ENCODE peak calls at places on chromosomes 12 and 14, in seven cellular contexts. V is IMR-90; E is aorta; G is thoracic aorta; J is CD4-positive, alpha-beta memory T cell; B is GM23248; A is neuronal stem cell. H is an unnamed sample. For H3K4me1, the result is how much of the 10 kb centered on the place peaks cover.

GRCh38 chr14:23608454-23608853 is 27.7 kb upstream of the DHRS2 start:
- DNase-seq in J (no peak), G (no peak), V (no peak), A (no peak), B (no peak), E (no peak), H (no peak)

GRCh38 chr12:48978741-48979601 is 849 bp downstream of the WNT1 start:
- DNase-seq in G (no peak), B (no peak), J (no peak), V (no peak), E (peak), A (no peak), H (no peak)

GRCh38 chr12:14810953-14811483 is 3.0 kb downstream of the SMCO3 start:
- DNase-seq in E (no peak), B (peak), V (peak), J (no peak), A (no peak), G (no peak), H (no peak)

GRCh38 chr14:70315942-70316341 is 43.5 kb downstream of the COX16 start:
- DNase-seq in V (no peak), J (no peak), E (no peak), A (no peak), G (no peak), B (peak), H (no peak)

GRCh38 chr14:60151715-60152114 is 13.5 kb downstream of the DHRS7 start:
- DNase-seq in E (peak), B (peak), A (no peak), G (peak), J (peak), V (peak), H (peak)

GRCh38 chr12:10136637-10137205 is 6.7 kb upstream of the CLEC7A start:
- DNase-seq in V (no peak), E (no peak), B (peak), J (no peak), A (no peak), G (no peak), H (no peak)

GRCh38 chr14:50397461-50398196 is 948 bp upstream of the CDKL1 start:
- DNase-seq in V (no peak), J (no peak), B (peak), E (no peak), A (no peak), G (no peak), H (no peak)

GRCh38 chr14:68013326-68013725 is 193.7 kb downstream of the RAD51B start:
- DNase-seq in B (no peak), E (no peak), A (no peak), V (no peak), J (no peak), G (no peak), H (no peak)

GRCh38 chr14:24978862-24979724 is 70.9 kb downstream of the STXBP6 start:
- DNase-seq in B (no peak), V (peak), E (no peak), G (no peak), J (no peak), A (no peak), H (no peak)

GRCh38 chr14:64878775-64879634 is 702 bp downstream of the SPTB start:
- DNase-seq in A (peak), B (peak), V (no peak), G (no peak), J (no peak), E (peak), H (peak)

GRCh38 chr12:113268136-113268535 is 46.9 kb downstream of the TPCN1 start:
- DNase-seq in J (no peak), V (no peak), B (no peak), A (no peak), G (no peak), E (peak), H (no peak)

GRCh38 chr14:94388027-94388895 is at the start of gene SERPINA1:
- DNase-seq in J (no peak), E (no peak), B (peak), A (no peak), V (peak), G (no peak), H (no peak)

GRCh38 chr12:46455648-46456352 is 83.2 kb upstream of the SLC38A2 start:
- DNase-seq in J (no peak), V (no peak), E (no peak), A (no peak), B (no peak), G (no peak), H (no peak)

GRCh38 chr14:72457641-72458040 is 436.3 kb downstream of the DPF3 start:
- DNase-seq in J (no peak), V (peak), A (no peak), E (no peak), B (peak), G (no peak), H (no peak)

GRCh38 chr14:22428681-22429315 is 160.2 kb downstream of the DAD1 start:
- DNase-seq in G (no peak), B (peak), V (peak), J (no peak), E (no peak), A (no peak), H (no peak)

GRCh38 chr12:93279849-93280412 is 97.8 kb upstream of the NUDT4 start:
- DNase-seq in G (no peak), B (no peak), A (no peak), E (no peak), V (peak), J (no peak), H (no peak)

GRCh38 chr12:96687719-96688118 is 198.3 kb downstream of the CFAP54 start:
- DNase-seq in J (no peak), V (no peak), G (no peak), B (no peak), A (no peak), E (no peak), H (no peak)

GRCh38 chr12:3206536-3207072 is 129.4 kb downstream of the TSPAN9 start:
- DNase-seq in J (no peak), B (no peak), V (no peak), E (no peak), G (no peak), A (no peak), H (no peak)

GRCh38 chr12:13027032-13027431 is 17.1 kb upstream of the FAM234B start:
- DNase-seq in E (no peak), V (no peak), A (no peak), B (no peak), G (no peak), J (no peak), H (no peak)

GRCh38 chr14:102805454-102805891 is 28.2 kb downstream of the TRAF3 start:
- DNase-seq in A (no peak), V (peak), G (no peak), B (peak), E (no peak), J (peak), H (peak)
- H3K4me3 ChIP-seq in A (no peak), V (no peak), G (no peak), B (no peak), E (no peak), J (peak), H (peak)

GRCh38 chr14:104968541-104969401 is 9.4 kb downstream of the AHNAK2 start:
- DNase-seq in J (no peak), E (no peak), B (peak), V (no peak), G (no peak), A (no peak), H (no peak)

GRCh38 chr14:104966261-104967143 is 11.7 kb downstream of the AHNAK2 start:
- DNase-seq in B (no peak), V (no peak), J (no peak), E (no peak), G (no peak), A (no peak), H (no peak)

GRCh38 chr14:104967144-104967413 is 11.1 kb downstream of the AHNAK2 start:
- DNase-seq in J (no peak), B (no peak), V (no peak), E (no peak), G (no peak), A (no peak), H (no peak)

GRCh38 chr14:104967414-104968152 is 10.6 kb downstream of the AHNAK2 start:
- DNase-seq in J (no peak), E (peak), G (no peak), V (no peak), A (no peak), B (peak), H (no peak)

GRCh38 chr14:104968153-104968527 is 10.0 kb downstream of the AHNAK2 start:
- DNase-seq in B (peak), J (no peak), V (peak), E (peak), A (no peak), G (no peak), H (no peak)
- H3K4me1 ChIP-seq in B (under half), J (under half), V (under half), E (under half), A (under half), G (half or more), H (under half)

GRCh38 chr12:100393202-100393601 is 36.3 kb downstream of the SLC17A8 start:
- DNase-seq in G (no peak), E (no peak), A (no peak), J (no peak), V (no peak), B (no peak), H (no peak)

GRCh38 chr12:100395811-100396210 is 38.9 kb downstream of the SLC17A8 start:
- DNase-seq in A (no peak), G (no peak), V (no peak), B (no peak), J (no peak), E (no peak), H (no peak)

GRCh38 chr12:100388382-100388781 is 31.5 kb downstream of the SLC17A8 start:
- DNase-seq in A (no peak), V (no peak), G (no peak), B (no peak), J (no peak), E (no peak), H (no peak)

GRCh38 chr12:100391856-100392255 is 35.0 kb downstream of the SLC17A8 start:
- DNase-seq in B (peak), J (no peak), G (no peak), E (no peak), V (no peak), A (no peak), H (no peak)
- H3K4me3 ChIP-seq in B (no peak), J (no peak), G (no peak), E (no peak), V (no peak), A (no peak), H (no peak)

DNA sequence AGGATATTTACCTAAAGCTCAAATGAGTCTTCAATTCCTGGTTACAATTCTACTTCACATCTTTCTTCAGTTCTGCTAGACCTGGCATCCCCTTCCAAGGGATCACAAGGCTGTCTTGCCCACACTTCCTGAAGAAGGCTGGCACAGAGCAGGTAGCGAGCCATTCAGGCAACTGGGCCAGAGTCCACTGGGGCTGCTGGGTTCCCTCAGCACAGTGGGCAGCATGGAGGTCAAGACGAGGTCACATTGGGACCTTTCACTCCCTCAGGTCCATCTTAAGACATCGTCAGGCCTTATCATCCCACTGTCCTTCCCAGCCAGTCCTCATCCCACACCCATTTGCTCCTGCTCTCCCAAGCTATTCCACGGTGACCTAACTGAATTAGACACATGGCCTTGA is 143.1 kb upstream of the HIF1A start:
- DNase-seq in A (no peak), J (no peak), G (no peak), E (no peak), V (no peak), B (no peak), H (no peak)
- H3K4me1 ChIP-seq in A (under half), J (under half), G (under half), E (under half), V (under half), B (half or more), H (under half)

DNA sequence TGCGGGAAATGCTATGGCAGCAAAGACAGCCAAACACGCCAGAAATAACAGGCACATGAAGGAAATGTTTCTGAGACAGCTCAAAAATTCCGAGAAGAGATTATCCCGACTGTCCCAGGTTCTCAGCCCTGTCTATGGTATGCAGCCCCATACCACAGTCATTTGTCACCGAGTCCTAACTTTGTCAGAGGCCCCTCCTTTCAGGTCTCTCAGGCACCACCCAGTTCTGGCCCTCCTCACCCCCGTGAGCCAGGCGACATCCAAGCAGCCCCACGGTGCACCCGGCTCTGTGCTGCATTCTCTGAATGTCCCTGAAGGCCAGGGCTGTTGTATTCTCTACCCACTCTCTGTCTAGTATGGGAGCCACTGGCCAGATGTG is 24.0 kb downstream of the SSH1 start:
- DNase-seq in B (peak), J (no peak), A (no peak), G (no peak), V (peak), E (peak), H (no peak)
- H3K4me3 ChIP-seq in B (peak), J (no peak), A (no peak), G (peak), V (no peak), E (no peak), H (no peak)

GRCh38 chr12:57816855-57817151 is 1.7 kb downstream of the AVIL start:
- DNase-seq in B (peak), J (no peak), V (no peak), A (no peak), E (no peak), G (no peak), H (no peak)

GRCh38 chr12:57813971-57814771 is 4.4 kb downstream of the AVIL start:
- DNase-seq in B (no peak), E (no peak), A (no peak), J (no peak), G (no peak), V (no peak), H (no peak)

GRCh38 chr12:57816001-57816854 is 2.3 kb downstream of the AVIL start:
- DNase-seq in G (no peak), B (no peak), E (no peak), J (no peak), A (no peak), V (no peak), H (no peak)

GRCh38 chr12:57815177-57816000 is 3.1 kb downstream of the AVIL start:
- DNase-seq in B (no peak), A (no peak), E (no peak), J (no peak), V (no peak), G (no peak), H (peak)

GRCh38 chr12:57817261-57817989 is 1.1 kb downstream of the AVIL start:
- DNase-seq in A (no peak), V (no peak), J (no peak), B (no peak), G (no peak), E (no peak), H (no peak)
- H3K4me1 ChIP-seq in A (under half), V (under half), J (under half), B (under half), G (under half), E (under half), H (under half)

H was measured in CD8-positive, alpha-beta T cell.